ENCODE peak calls at places on chromosomes 16 and 17, in six cellular contexts. N, J, L, F, B and V are unnamed samples.

GRCh38 chr16:72189865-72190371 is 18.0 kb upstream of the PMFBP1 start:
- DNase-seq in N (peak; percentile 51), J (no peak), L (no peak), F (peak; percentile 67), B (no peak), V (peak; percentile 89)

GRCh38 chr17:41307647-41308046 is 1.5 kb downstream of the KRTAP16-1 start:
- DNase-seq in N (no peak), J (no peak), L (no peak), F (no peak), B (no peak), V (peak; percentile 52)

GRCh38 chr17:58331815-58332719 is 3.5 kb upstream of the TSPOAP1 start:
- DNase-seq in N (peak; percentile 56), J (peak; percentile 67), L (no peak), F (no peak), B (no peak), V (no peak)

GRCh38 chr17:5921919-5922318 is 148.3 kb upstream of the WSCD1 start:
- DNase-seq in N (no peak), J (no peak), L (no peak), F (no peak), B (peak; percentile 22), V (no peak)

GRCh38 chr17:73784015-73784603 is 139.9 kb upstream of the SDK2 start:
- DNase-seq in N (no peak), J (no peak), L (no peak), F (no peak), B (no peak), V (no peak)

GRCh38 chr16:2070576-2071453 is 23.0 kb downstream of the TSC2 start:
- DNase-seq in N (no peak), J (no peak), L (no peak), F (no peak), B (no peak), V (no peak)

GRCh38 chr17:17710728-17711541 is 29.7 kb downstream of the RAI1 start:
- DNase-seq in N (peak; percentile 76), J (no peak), L (no peak), F (peak; percentile 87), B (no peak), V (peak; percentile 86)

GRCh38 chr16:28308794-28309535 is 16.6 kb downstream of the SBK1 start:
- DNase-seq in N (no peak), J (no peak), L (no peak), F (no peak), B (no peak), V (no peak)

GRCh38 chr17:72788950-72789585 is 303.4 kb downstream of the SLC39A11 start:
- DNase-seq in N (no peak), J (no peak), L (no peak), F (peak; percentile 24), B (no peak), V (peak; percentile 40)

GRCh38 chr17:61619493-61619892 is 28.5 kb upstream of the NACA2 start:
- DNase-seq in N (no peak), J (no peak), L (no peak), F (no peak), B (no peak), V (no peak)

GRCh38 chr17:61345825-61346628 is 53.6 kb upstream of the TBX2 start:
- DNase-seq in N (no peak), J (no peak), L (no peak), F (no peak), B (no peak), V (no peak)

GRCh38 chr16:67077871-67078270 is 31.9 kb upstream of the PHAF1 start:
- DNase-seq in N (no peak), J (no peak), L (no peak), F (no peak), B (no peak), V (no peak)

GRCh38 chr16:72429566-72430160 is 257.7 kb upstream of the PMFBP1 start:
- DNase-seq in N (no peak), J (no peak), L (no peak), F (no peak), B (no peak), V (no peak)

GRCh38 chr17:80260791-80261158 is at the start of gene RNF213:
- DNase-seq in N (peak; percentile 63), J (peak; percentile 65), L (no peak), F (no peak), B (no peak), V (no peak)

GRCh38 chr16:74035816-74036215 is 260.8 kb upstream of the PSMD7 start:
- DNase-seq in N (no peak), J (no peak), L (no peak), F (no peak), B (no peak), V (peak; percentile 5)

GRCh38 chr16:1669698-1670097 is 8.4 kb upstream of the JPT2 start:
- DNase-seq in N (no peak), J (no peak), L (no peak), F (no peak), B (no peak), V (no peak)

GRCh38 chr17:75913537-75914210 is 9.0 kb upstream of the MRPL38 start:
- DNase-seq in N (no peak), J (no peak), L (no peak), F (no peak), B (no peak), V (no peak)

GRCh38 chr16:66127459-66128362 is 238.8 kb upstream of the CDH5 start:
- DNase-seq in N (peak; percentile 35), J (peak; percentile 19), L (no peak), F (no peak), B (no peak), V (no peak)

GRCh38 chr17:64024781-64025731 is 4.6 kb upstream of the ICAM2 start:
- DNase-seq in N (peak; percentile 45), J (no peak), L (no peak), F (no peak), B (no peak), V (no peak)

GRCh38 chr17:64022631-64023063 is 2.2 kb upstream of the ICAM2 start:
- DNase-seq in N (peak; percentile 48), J (no peak), L (no peak), F (no peak), B (no peak), V (no peak)

GRCh38 chr17:64024215-64024654 is 3.8 kb upstream of the ICAM2 start:
- DNase-seq in N (no peak), J (no peak), L (no peak), F (no peak), B (no peak), V (no peak)

GRCh38 chr17:64028874-64029464 is 8.5 kb upstream of the ICAM2 start:
- DNase-seq in N (peak; percentile 61), J (no peak), L (no peak), F (peak; percentile 55), B (no peak), V (peak; percentile 56)

DNA sequence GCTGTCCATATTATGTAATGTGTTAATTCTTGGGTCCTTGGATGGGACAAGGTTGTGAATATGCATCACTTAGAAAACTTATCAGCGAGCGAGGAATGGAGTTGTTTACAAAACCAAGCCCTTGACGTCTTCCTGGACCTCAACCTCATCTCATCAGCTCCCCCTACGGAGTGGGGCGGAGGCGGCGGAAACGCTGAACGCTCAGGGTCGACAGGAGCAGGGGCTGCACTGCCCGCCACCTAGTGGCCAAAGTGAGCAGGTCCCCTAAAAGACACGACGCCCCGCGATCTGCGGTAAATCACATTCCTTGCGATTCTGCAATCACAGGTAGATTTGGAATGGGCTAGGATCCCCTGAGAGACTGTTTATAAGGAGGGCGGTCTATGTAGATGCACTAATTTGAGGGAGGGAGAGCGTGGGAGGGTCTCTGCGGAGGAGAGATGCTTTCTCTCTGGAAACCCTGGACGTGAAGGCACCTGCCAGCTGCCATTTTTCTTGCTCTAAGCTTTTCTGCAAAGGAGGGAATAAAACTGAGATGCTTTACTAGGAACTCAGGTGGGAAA is 5.4 kb upstream of the ICAM2 start:
- DNase-seq in N (peak; percentile 76), J (peak; percentile 80), L (no peak), F (peak; percentile 39), B (peak; percentile 47), V (peak; percentile 42)
- H3K4me3 ChIP-seq in N (no peak overlapping the region), J (no peak overlapping the region), L (peak overlapping the region; percentile 70), F (no peak overlapping the region), B (peak overlapping the region; percentile 6), V (no peak overlapping the region)

GRCh38 chr17:7079581-7080444 is at the start of gene CLEC10A:
- DNase-seq in N (no peak), J (no peak), L (no peak), F (no peak), B (no peak), V (no peak)
- H3K4me3 ChIP-seq in N (no peak within 1 kb of the TSS), J (peak within 1 kb of the TSS; percentile 16), L (no peak within 1 kb of the TSS), F (no peak within 1 kb of the TSS), B (no peak within 1 kb of the TSS), V (no peak within 1 kb of the TSS)

GRCh38 chr17:68794636-68795503 is 160.3 kb downstream of the ABCA8 start:
- DNase-seq in N (no peak), J (no peak), L (no peak), F (peak; percentile 77), B (no peak), V (peak; percentile 20)
- H3K4me3 ChIP-seq in N (no peak overlapping the region), J (no peak overlapping the region), L (no peak overlapping the region), F (no peak overlapping the region), B (no peak overlapping the region), V (no peak overlapping the region)

DNA sequence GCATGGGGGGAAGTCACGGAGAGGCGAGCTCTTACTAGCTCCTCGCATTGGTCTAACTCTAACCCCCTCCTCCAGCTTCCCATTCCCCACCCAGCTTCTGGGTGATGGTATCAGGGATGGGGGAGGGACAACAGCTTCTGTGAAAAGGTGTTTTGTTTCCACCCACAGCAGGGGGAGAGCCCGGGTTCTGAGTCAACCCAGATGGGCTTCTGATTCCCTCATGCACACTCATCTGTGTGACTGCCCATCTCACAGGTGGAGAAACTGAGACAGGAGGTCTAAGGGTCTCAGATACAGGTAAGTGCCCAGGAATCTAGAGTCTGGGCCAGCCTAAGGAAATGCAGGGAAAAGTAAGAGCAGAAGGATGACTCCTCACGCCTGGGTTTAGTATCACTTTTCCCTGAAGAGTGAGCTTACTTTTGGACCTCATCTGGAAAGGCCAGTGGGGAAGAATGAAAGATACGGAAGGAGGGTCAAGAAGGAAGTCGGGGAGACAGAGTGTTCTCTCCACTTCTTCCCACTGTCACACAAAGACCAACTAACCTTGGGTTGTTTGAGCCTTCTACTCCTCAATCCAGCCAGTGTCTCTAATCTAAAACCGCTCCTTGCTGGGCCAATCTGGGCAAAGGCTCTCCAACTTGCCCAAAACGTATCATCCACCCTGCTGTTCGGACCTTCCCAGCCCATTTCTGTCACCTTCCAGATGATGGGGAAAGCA is 3.1 kb upstream of the TLCD2 start:
- DNase-seq in N (no peak), J (no peak), L (no peak), F (no peak), B (no peak), V (no peak)
- H3K4me3 ChIP-seq in N (no peak overlapping the region), J (peak overlapping the region; percentile 99), L (peak overlapping the region; percentile 93), F (peak overlapping the region; percentile 61), B (peak overlapping the region; percentile 78), V (peak overlapping the region; percentile 75)

DNA sequence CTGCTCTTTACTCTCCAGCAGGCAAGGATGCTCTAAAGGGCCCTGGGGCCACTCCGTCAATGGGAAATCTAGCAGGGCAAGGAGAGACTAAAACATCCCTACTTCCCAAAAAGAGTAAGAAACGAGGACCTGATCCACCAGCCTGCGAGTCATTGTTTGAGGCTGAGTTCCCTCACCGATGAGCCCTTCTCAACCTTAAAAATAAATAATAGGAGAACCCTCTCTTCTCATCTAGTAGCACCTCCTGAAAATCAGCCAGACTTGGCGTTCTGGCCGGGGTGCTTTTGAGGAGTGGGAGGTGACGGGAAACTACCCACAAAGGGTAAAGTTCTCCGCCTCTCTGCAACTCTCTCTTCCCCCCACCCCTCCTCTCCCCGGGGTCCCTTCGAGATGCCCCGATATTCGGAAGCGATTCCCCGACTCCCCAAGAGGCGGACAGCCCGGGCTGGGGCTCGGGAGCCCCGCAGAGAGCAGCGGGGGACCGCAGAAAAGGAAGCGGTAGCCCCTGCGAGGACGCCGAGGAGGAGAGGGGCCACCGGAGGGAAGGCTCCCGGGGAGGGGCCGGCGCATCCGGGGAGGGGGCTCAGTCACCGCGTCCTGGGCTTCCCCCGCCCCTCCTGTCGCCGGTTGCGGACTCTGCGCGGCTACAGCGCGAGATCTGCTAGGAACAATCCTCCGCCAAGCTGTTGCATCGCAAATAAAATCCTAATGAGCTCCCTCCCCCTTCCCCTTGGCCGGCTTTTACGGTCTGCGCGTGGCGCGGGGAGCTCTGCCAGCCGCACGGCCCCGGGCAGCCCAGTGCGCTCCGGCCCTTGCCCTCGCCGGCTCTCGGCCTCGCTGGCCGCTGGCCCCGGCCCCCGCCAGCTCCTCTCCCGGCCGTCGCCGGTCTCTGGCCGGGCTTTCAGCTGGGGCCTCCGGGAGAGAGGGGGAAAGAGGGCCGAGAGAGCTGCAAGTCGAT is 1.3 kb downstream of the HOXB9 start:
- DNase-seq in N (no peak), J (no peak), L (no peak), F (no peak), B (no peak), V (no peak)
- H3K4me3 ChIP-seq in N (peak overlapping the region; percentile 15), J (peak overlapping the region; percentile 39), L (peak overlapping the region; percentile 90), F (no peak overlapping the region), B (peak overlapping the region; percentile 78), V (no peak overlapping the region)